ENCODE peak calls at places on chromosomes 12 and 14, in four cellular contexts. G is NCI-H1092 treated with DMSO at 0.1 percent for 48 hours, U is left cardiac atrium, Z is fibroblast of mammary gland. Y is an unnamed sample.

GRCh38 chr14:69582207-69582606 is 7.5 kb upstream of the CCDC177 start:
- DNase-seq in G (no peak), U (no peak), Z (peak), Y (peak)

GRCh38 chr12:57027011-57027804 is 10.9 kb upstream of the TAC3 start:
- DNase-seq in G (no peak), U (no peak), Z (no peak), Y (no peak)

GRCh38 chr14:61564623-61565091 is 130.7 kb upstream of the HIF1A start:
- DNase-seq in G (no peak), U (no peak), Z (peak), Y (peak)

GRCh38 chr14:72172075-72172474 is 239.8 kb downstream of the RGS6 start:
- DNase-seq in G (no peak), U (no peak), Z (no peak), Y (no peak)

GRCh38 chr14:94671870-94672444 is 59.8 kb downstream of the SERPINA3 start:
- DNase-seq in G (no peak), U (no peak), Z (peak), Y (no peak)

GRCh38 chr12:27808831-27809230 is 28.8 kb upstream of the MANSC4 start:
- DNase-seq in G (no peak), U (no peak), Z (no peak), Y (no peak)

GRCh38 chr14:75711796-75712211 is 50.8 kb downstream of the TTLL5 start:
- DNase-seq in G (no peak), U (peak), Z (peak), Y (peak)

GRCh38 chr14:105709281-105710118 is 183.1 kb downstream of the TMEM121 start:
- DNase-seq in G (no peak), U (no peak), Z (no peak), Y (no peak)

GRCh38 chr14:101721951-101722661 is 39.4 kb upstream of the PPP2R5C start:
- DNase-seq in G (no peak), U (peak), Z (peak), Y (peak)

GRCh38 chr14:24075485-24076301 is 4.3 kb downstream of the CPNE6 start:
- DNase-seq in G (no peak), U (no peak), Z (no peak), Y (no peak)

GRCh38 chr12:5780536-5780935 is 164.5 kb downstream of the ANO2 start:
- DNase-seq in G (no peak), U (no peak), Z (no peak), Y (no peak)

GRCh38 chr14:68786491-68787234 is 6.2 kb downstream of the ZFP36L1 start:
- DNase-seq in G (no peak), U (no peak), Z (peak), Y (peak)

GRCh38 chr14:32201196-32201815 is 539 bp upstream of the RNU6-7 start:
- DNase-seq in G (peak), U (peak), Z (peak), Y (peak)

Y was measured in epithelial cell of esophagus.